ENCODE peak calls at places on chromosomes 1 and 21, in four cellular contexts. One of them, this sample, is unnamed.

GRCh38 chr1:10692401-10693021 is 103.9 kb downstream of the CASZ1 start:
- DNase-seq in lower leg skin: peak; percentile 89
- DNase-seq in tibial artery: no peak
- DNase-seq in BJ: no peak
- DNase-seq in this sample: no peak

GRCh38 chr21:37478821-37479220 is 112.2 kb downstream of the DYRK1A start:
- DNase-seq in BJ: no peak
- DNase-seq in tibial artery: no peak
- DNase-seq in lower leg skin: no peak
- DNase-seq in this sample: no peak

GRCh38 chr1:19070197-19070651 is 113.7 kb upstream of the IFFO2 start:
- DNase-seq in tibial artery: no peak
- DNase-seq in lower leg skin: no peak
- DNase-seq in BJ: no peak
- DNase-seq in this sample: no peak

GRCh38 chr21:24420694-24421093 is 1186.6 kb downstream of the MRPL39 start:
- DNase-seq in tibial artery: no peak
- DNase-seq in BJ: no peak
- DNase-seq in lower leg skin: no peak
- DNase-seq in this sample: no peak

GRCh38 chr1:204641455-204641854 is 44.1 kb downstream of the LRRN2 start:
- DNase-seq in BJ: no peak
- DNase-seq in tibial artery: no peak
- DNase-seq in lower leg skin: no peak
- DNase-seq in this sample: no peak

GRCh38 chr1:235632538-235633219 is 16.9 kb downstream of the GNG4 start:
- DNase-seq in tibial artery: peak; percentile 2
- DNase-seq in BJ: no peak
- DNase-seq in lower leg skin: no peak
- DNase-seq in this sample: no peak

GRCh38 chr1:22884806-22885559 is 87.7 kb downstream of the LACTBL1 start:
- DNase-seq in tibial artery: no peak
- DNase-seq in lower leg skin: no peak
- DNase-seq in BJ: no peak
- DNase-seq in this sample: no peak

GRCh38 chr1:213123532-213123931 is 72.5 kb downstream of the RPS6KC1 start:
- DNase-seq in tibial artery: no peak
- DNase-seq in lower leg skin: no peak
- DNase-seq in BJ: no peak
- DNase-seq in this sample: no peak

GRCh38 chr1:118933051-118933781 is 54.9 kb downstream of the TBX15 start:
- DNase-seq in tibial artery: no peak
- DNase-seq in BJ: no peak
- DNase-seq in lower leg skin: no peak
- DNase-seq in this sample: no peak

GRCh38 chr1:12279728-12280469 is 50.1 kb downstream of the VPS13D start:
- DNase-seq in tibial artery: no peak
- DNase-seq in BJ: no peak
- DNase-seq in lower leg skin: no peak
- DNase-seq in this sample: no peak

GRCh38 chr1:81437649-81438048 is 363.1 kb upstream of the ADGRL2 start:
- DNase-seq in lower leg skin: no peak
- DNase-seq in tibial artery: no peak
- DNase-seq in BJ: no peak
- DNase-seq in this sample: no peak

GRCh38 chr1:228420968-228421826 is 4.5 kb upstream of the TRIM17 start:
- DNase-seq in tibial artery: no peak
- DNase-seq in lower leg skin: no peak
- DNase-seq in BJ: no peak
- DNase-seq in this sample: no peak

GRCh38 chr1:231194843-231195516 is 33.1 kb downstream of the TRIM67 start:
- DNase-seq in lower leg skin: no peak
- DNase-seq in tibial artery: no peak
- DNase-seq in BJ: no peak
- DNase-seq in this sample: no peak

GRCh38 chr1:110348050-110348449 is 8.9 kb downstream of the RBM15 start:
- DNase-seq in lower leg skin: no peak
- DNase-seq in BJ: no peak
- DNase-seq in tibial artery: no peak
- DNase-seq in this sample: no peak

GRCh38 chr1:165631403-165632151 is 543 bp downstream of the MGST3 start:
- DNase-seq in lower leg skin: peak; percentile 94
- DNase-seq in tibial artery: peak; percentile 84
- DNase-seq in BJ: peak; percentile 53
- DNase-seq in this sample: peak; percentile 49

GRCh38 chr1:207811920-207812720 is 60.3 kb downstream of the CD46 start:
- DNase-seq in lower leg skin: no peak
- DNase-seq in BJ: no peak
- DNase-seq in tibial artery: peak; percentile 92
- DNase-seq in this sample: no peak

GRCh38 chr1:230863449-230863848 is 4.9 kb downstream of the C1orf198 start:
- DNase-seq in BJ: no peak
- DNase-seq in tibial artery: peak; percentile 74
- DNase-seq in lower leg skin: peak; percentile 89
- DNase-seq in this sample: no peak

GRCh38 chr1:56285554-56286402 is 293.6 kb downstream of the PLPP3 start:
- DNase-seq in lower leg skin: no peak
- DNase-seq in BJ: peak; percentile 71
- DNase-seq in tibial artery: no peak
- DNase-seq in this sample: peak; percentile 47

GRCh38 chr1:202750761-202751160 is 40.5 kb upstream of the SYT2 start:
- DNase-seq in lower leg skin: no peak
- DNase-seq in tibial artery: no peak
- DNase-seq in BJ: no peak
- DNase-seq in this sample: no peak

GRCh38 chr1:161382214-161383019 is 14.7 kb upstream of the CFAP126 start:
- DNase-seq in tibial artery: no peak
- DNase-seq in BJ: peak; percentile 11
- DNase-seq in lower leg skin: no peak
- DNase-seq in this sample: no peak

GRCh38 chr1:226946841-226947240 is 6.7 kb downstream of the COQ8A start:
- DNase-seq in tibial artery: no peak
- DNase-seq in BJ: no peak
- DNase-seq in lower leg skin: peak; percentile 3
- DNase-seq in this sample: no peak

GRCh38 chr1:46806196-46807020 is 7.6 kb downstream of the CYP4B1 start:
- DNase-seq in tibial artery: peak; percentile 89
- DNase-seq in lower leg skin: peak; percentile 96
- DNase-seq in BJ: no peak
- DNase-seq in this sample: no peak

GRCh38 chr1:240426056-240426455 is 185.9 kb downstream of the GREM2 start:
- DNase-seq in lower leg skin: no peak
- DNase-seq in tibial artery: no peak
- DNase-seq in BJ: no peak
- DNase-seq in this sample: no peak

GRCh38 chr21:35375115-35375514 is 326.0 kb upstream of the RUNX1 start:
- DNase-seq in tibial artery: no peak
- DNase-seq in lower leg skin: no peak
- DNase-seq in BJ: peak; percentile 63
- DNase-seq in this sample: peak; percentile 90

GRCh38 chr1:68322096-68322495 is 89.8 kb upstream of the WLS start:
- DNase-seq in BJ: no peak
- DNase-seq in tibial artery: no peak
- DNase-seq in lower leg skin: no peak
- DNase-seq in this sample: no peak

GRCh38 chr1:184596950-184597651 is 157.6 kb downstream of the EDEM3 start:
- DNase-seq in tibial artery: no peak
- DNase-seq in lower leg skin: no peak
- DNase-seq in BJ: no peak
- DNase-seq in this sample: no peak

GRCh38 chr1:205880923-205881322 is 31.0 kb upstream of the PM20D1 start:
- DNase-seq in lower leg skin: no peak
- DNase-seq in tibial artery: no peak
- DNase-seq in BJ: no peak
- DNase-seq in this sample: no peak

GRCh38 chr21:39669976-39670671 is 57.4 kb downstream of the B3GALT5 start:
- DNase-seq in BJ: no peak
- DNase-seq in lower leg skin: peak; percentile 62
- DNase-seq in tibial artery: no peak
- DNase-seq in this sample: no peak

GRCh38 chr1:170929412-170929834 is 5.9 kb upstream of the MROH9 start:
- DNase-seq in BJ: peak; percentile 58
- DNase-seq in lower leg skin: no peak
- DNase-seq in tibial artery: no peak
- DNase-seq in this sample: no peak

GRCh38 chr1:32393832-32394140 is 455 bp downstream of the BSDC1 start:
- DNase-seq in tibial artery: peak; percentile 78
- DNase-seq in lower leg skin: no peak
- DNase-seq in BJ: no peak
- DNase-seq in this sample: no peak

GRCh38 chr1:53598956-53599355 is 139.8 kb downstream of the DMRTB1 start:
- DNase-seq in lower leg skin: no peak
- DNase-seq in tibial artery: peak; percentile 21
- DNase-seq in BJ: no peak
- DNase-seq in this sample: no peak

GRCh38 chr1:201525196-201525778 is 13.6 kb upstream of the NAV1 start:
- DNase-seq in BJ: no peak
- DNase-seq in lower leg skin: no peak
- DNase-seq in tibial artery: no peak
- DNase-seq in this sample: no peak

GRCh38 chr1:59526240-59526639 is 229.3 kb downstream of the FGGY start:
- DNase-seq in tibial artery: no peak
- DNase-seq in lower leg skin: no peak
- DNase-seq in BJ: no peak
- DNase-seq in this sample: no peak

GRCh38 chr1:236536540-236536939 is 12.8 kb downstream of the LGALS8 start:
- DNase-seq in tibial artery: no peak
- DNase-seq in lower leg skin: no peak
- DNase-seq in BJ: no peak
- DNase-seq in this sample: no peak

GRCh38 chr1:234863596-234863995 is 253.6 kb upstream of the IRF2BP2 start:
- DNase-seq in lower leg skin: peak; percentile 89
- DNase-seq in tibial artery: no peak
- DNase-seq in BJ: no peak
- DNase-seq in this sample: no peak

GRCh38 chr21:42454791-42455190 is 41.2 kb downstream of the RSPH1 start:
- DNase-seq in lower leg skin: no peak
- DNase-seq in tibial artery: no peak
- DNase-seq in BJ: no peak
- DNase-seq in this sample: no peak
- H3K4me3 ChIP-seq in lower leg skin: no peak overlapping the region
- H3K4me3 ChIP-seq in tibial artery: no peak overlapping the region
- H3K4me3 ChIP-seq in BJ: no peak overlapping the region
- H3K4me3 ChIP-seq in this sample: no peak overlapping the region

GRCh38 chr1:117585086-117585485 is 20.8 kb upstream of the TENT5C start:
- DNase-seq in BJ: no peak
- DNase-seq in lower leg skin: no peak
- DNase-seq in tibial artery: peak; percentile 33
- DNase-seq in this sample: no peak

GRCh38 chr1:117589531-117589930 is 16.3 kb upstream of the TENT5C start:
- DNase-seq in tibial artery: no peak
- DNase-seq in lower leg skin: no peak
- DNase-seq in BJ: no peak
- DNase-seq in this sample: no peak

GRCh38 chr1:117587479-117588356 is 18.1 kb upstream of the TENT5C start:
- DNase-seq in lower leg skin: no peak
- DNase-seq in BJ: no peak
- DNase-seq in tibial artery: peak; percentile 43
- DNase-seq in this sample: no peak

GRCh38 chr1:117586337-117586736 is 19.5 kb upstream of the TENT5C start:
- DNase-seq in BJ: no peak
- DNase-seq in tibial artery: no peak
- DNase-seq in lower leg skin: no peak
- DNase-seq in this sample: no peak

DNA sequence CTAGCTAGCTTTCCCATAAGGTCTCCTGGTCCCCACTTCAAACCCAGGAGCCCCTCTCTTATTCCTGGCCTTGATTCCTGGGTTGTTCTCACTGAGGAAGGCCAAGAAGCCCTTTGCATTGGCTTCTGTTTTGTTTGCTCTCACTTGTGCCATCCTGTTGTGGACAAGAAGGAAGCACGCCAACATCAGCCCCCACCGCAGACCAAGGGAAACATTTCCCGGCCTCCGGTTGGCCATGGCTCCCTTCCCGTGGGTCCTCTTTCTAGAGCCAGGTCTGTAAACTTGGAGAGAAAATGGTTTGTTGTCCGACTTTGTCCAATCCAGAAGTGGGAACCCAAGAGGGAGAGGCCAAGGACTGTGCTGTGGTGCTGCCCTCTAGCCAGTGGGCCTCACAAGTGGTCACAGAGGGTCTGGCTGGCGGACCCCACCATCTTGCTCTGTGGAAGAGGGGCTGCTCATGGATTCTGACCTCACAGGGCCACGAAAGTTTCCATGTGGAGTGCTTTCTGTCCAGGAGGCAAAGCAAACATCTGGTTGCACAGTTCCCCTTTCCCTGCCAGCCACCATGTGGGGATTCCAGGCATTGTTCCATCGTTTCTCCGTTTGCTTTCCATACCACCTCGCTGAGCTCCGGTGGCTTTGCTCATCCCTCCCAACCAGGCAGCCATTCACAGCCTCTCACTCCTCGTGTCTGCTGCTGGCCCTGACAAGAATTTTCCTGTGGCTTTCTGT is 18.9 kb upstream of the TENT5C start:
- DNase-seq in lower leg skin: no peak
- DNase-seq in BJ: no peak
- DNase-seq in tibial artery: peak; percentile 61
- DNase-seq in this sample: no peak
- TF ChIP-seq CTCF in lower leg skin: no peak
- TF ChIP-seq CTCF in BJ: no peak
- TF ChIP-seq CTCF in tibial artery: no peak
- TF ChIP-seq CTCF in this sample: no peak

GRCh38 chr21:41048141-41048540 is 119.8 kb upstream of the BACE2 start:
- DNase-seq in BJ: no peak
- DNase-seq in tibial artery: no peak
- DNase-seq in lower leg skin: no peak
- DNase-seq in this sample: no peak
- H3K4me3 ChIP-seq in BJ: no peak overlapping the region
- H3K4me3 ChIP-seq in tibial artery: no peak overlapping the region
- H3K4me3 ChIP-seq in lower leg skin: no peak overlapping the region
- H3K4me3 ChIP-seq in this sample: no peak overlapping the region

GRCh38 chr1:215523128-215523861 is 43.8 kb upstream of the KCTD3 start:
- DNase-seq in lower leg skin: no peak
- DNase-seq in tibial artery: no peak
- DNase-seq in BJ: no peak
- DNase-seq in this sample: no peak
- TF ChIP-seq CTCF in lower leg skin: no peak
- TF ChIP-seq CTCF in tibial artery: no peak
- TF ChIP-seq CTCF in BJ: peak; percentile 18
- TF ChIP-seq CTCF in this sample: no peak